ENCODE peak calls at places on chromosomes 1 and 21, in eight cellular contexts. G is nephron progenitor cell, Z is WTC11, H is Right ventricle myocardium superior, E is GF-D8, M is small intestine, N is pancreas, D is WERI-Rb-1. L is an unnamed sample.

GRCh38 chr1:151680812-151681211 is 35.8 kb downstream of the CELF3 start:
- DNase-seq in Z (no peak), D (no peak), H (no peak), N (no peak), M (no peak), E (no peak), G (no peak), L (no peak)

GRCh38 chr21:27201197-27201596 is 234.3 kb upstream of the ADAMTS5 start:
- DNase-seq in E (no peak), D (no peak), M (no peak), N (no peak), H (no peak), G (no peak), Z (no peak), L (no peak)

GRCh38 chr1:162206749-162207635 is 137.5 kb downstream of the NOS1AP start:
- DNase-seq in H (no peak), Z (no peak), M (peak; percentile 58), D (peak; percentile 50), E (no peak), N (peak; percentile 46), G (no peak), L (no peak)

GRCh38 chr1:197776348-197777082 is 1.2 kb upstream of the DENND1B start:
- DNase-seq in N (no peak), Z (no peak), E (peak; percentile 27), G (no peak), D (no peak), M (peak; percentile 40), H (no peak), L (no peak)

GRCh38 chr1:183365093-183365492 is 53.1 kb downstream of the NMNAT2 start:
- DNase-seq in Z (no peak), D (no peak), H (no peak), G (no peak), M (no peak), N (no peak), E (no peak), L (no peak)

GRCh38 chr1:38571726-38572125 is 287.8 kb downstream of the RRAGC start:
- DNase-seq in M (no peak), E (no peak), G (no peak), H (no peak), D (no peak), Z (no peak), N (no peak), L (no peak)

GRCh38 chr1:69421286-69421685 is 146.4 kb upstream of the LRRC7 start:
- DNase-seq in M (no peak), Z (no peak), N (no peak), D (no peak), G (no peak), E (no peak), H (no peak), L (no peak)

GRCh38 chr1:34899471-34899870 is 30.0 kb downstream of the DLGAP3 start:
- DNase-seq in M (no peak), Z (no peak), N (no peak), H (no peak), E (no peak), G (no peak), D (no peak), L (no peak)

GRCh38 chr1:22428672-22429071 is 23.0 kb upstream of the ZBTB40 start:
- DNase-seq in E (peak; percentile 11), D (no peak), Z (no peak), M (peak; percentile 78), H (no peak), G (no peak), N (no peak), L (no peak)

GRCh38 chr1:30888391-30888790 is 20.2 kb downstream of the SDC3 start:
- DNase-seq in G (peak; percentile 37), H (peak; percentile 83), E (no peak), D (no peak), N (no peak), Z (no peak), M (no peak), L (no peak)

GRCh38 chr1:152448496-152448895 is 34.4 kb upstream of the CRNN start:
- DNase-seq in E (no peak), H (no peak), G (no peak), M (no peak), Z (no peak), N (no peak), D (no peak), L (no peak)

GRCh38 chr1:226635456-226635941 is 86.9 kb downstream of the STUM start:
- DNase-seq in G (no peak), Z (no peak), N (no peak), D (no peak), M (no peak), E (no peak), H (peak; percentile 25), L (no peak)

GRCh38 chr21:45228171-45228641 is 59.5 kb downstream of the POFUT2 start:
- DNase-seq in Z (no peak), E (no peak), N (no peak), M (no peak), G (no peak), H (no peak), D (no peak), L (no peak)

GRCh38 chr1:193111641-193112090 is 6.5 kb upstream of the GLRX2 start:
- DNase-seq in E (peak; percentile 69), H (peak; percentile 74), M (peak; percentile 43), Z (peak; percentile 38), G (peak; percentile 22), D (no peak), N (no peak), L (no peak)

GRCh38 chr1:70034403-70034802 is 171.0 kb downstream of the LRRC40 start:
- DNase-seq in E (no peak), Z (peak; percentile 54), H (no peak), N (no peak), M (no peak), G (peak; percentile 24), D (peak; percentile 54), L (peak; percentile 63)

GRCh38 chr1:116472431-116472961 is 98.3 kb downstream of the CD58 start:
- DNase-seq in Z (no peak), N (no peak), H (no peak), M (peak; percentile 74), E (no peak), D (no peak), G (no peak), L (no peak)

GRCh38 chr1:241275226-241275625 is 81.8 kb downstream of the RGS7 start:
- DNase-seq in D (no peak), E (no peak), Z (no peak), H (no peak), M (no peak), G (no peak), N (no peak), L (no peak)

GRCh38 chr1:237867380-237867888 is 23.3 kb downstream of the ZP4 start:
- DNase-seq in Z (no peak), N (no peak), E (no peak), D (peak; percentile 24), H (no peak), M (no peak), G (no peak), L (no peak)

GRCh38 chr1:150615346-150616201 is 13.8 kb downstream of the ENSA start:
- DNase-seq in N (no peak), G (no peak), M (peak; percentile 38), Z (no peak), D (no peak), E (no peak), H (no peak), L (no peak)

GRCh38 chr1:63405987-63406386 is 38.6 kb downstream of the ALG6 start:
- DNase-seq in Z (no peak), N (no peak), D (no peak), E (no peak), H (no peak), G (no peak), M (no peak), L (no peak)

GRCh38 chr1:77636864-77637263 is 45.6 kb downstream of the ZZZ3 start:
- DNase-seq in Z (no peak), D (no peak), G (no peak), N (no peak), M (no peak), E (no peak), H (no peak), L (peak; percentile 5)

GRCh38 chr1:107941123-107941522 is 23.9 kb downstream of the VAV3 start:
- DNase-seq in H (no peak), N (no peak), E (peak; percentile 96), D (no peak), M (no peak), Z (no peak), G (no peak), L (no peak)

GRCh38 chr1:230515451-230516145 is 89.5 kb upstream of the PGBD5 start:
- DNase-seq in D (no peak), N (no peak), Z (peak; percentile 26), H (no peak), G (no peak), E (no peak), M (peak; percentile 30), L (no peak)

GRCh38 chr1:203359010-203359571 is 8.2 kb upstream of the FMOD start:
- DNase-seq in N (no peak), Z (no peak), E (no peak), G (no peak), D (no peak), H (no peak), M (no peak), L (no peak)

GRCh38 chr1:8629241-8630091 is 188.0 kb downstream of the RERE start:
- DNase-seq in E (no peak), H (no peak), Z (no peak), D (no peak), N (no peak), M (no peak), G (no peak), L (no peak)

GRCh38 chr1:6414443-6414844 is 5.3 kb downstream of the HES2 start:
- DNase-seq in M (peak; percentile 62), E (no peak), Z (peak; percentile 86), G (no peak), N (no peak), D (peak; percentile 67), H (no peak), L (peak; percentile 67)

GRCh38 chr1:18646776-18647410 is 16.2 kb downstream of the PAX7 start:
- DNase-seq in D (no peak), G (no peak), E (no peak), N (no peak), H (no peak), M (no peak), Z (peak; percentile 62), L (no peak)

GRCh38 chr1:205629751-205630150 is 2.1 kb downstream of the ELK4 start:
- DNase-seq in Z (no peak), E (no peak), N (peak; percentile 16), G (no peak), M (no peak), D (no peak), H (no peak), L (no peak)

GRCh38 chr1:174999926-175000696 is at the start of gene CACYBP:
- DNase-seq in M (peak; percentile 53), Z (no peak), N (peak; percentile 89), H (no peak), G (no peak), E (no peak), D (no peak), L (peak; percentile 9)

GRCh38 chr1:230268371-230269170 is 157.6 kb downstream of the PGBD5 start:
- DNase-seq in Z (no peak), H (peak; percentile 24), G (peak; percentile 36), N (no peak), E (peak; percentile 6), D (peak; percentile 69), M (peak; percentile 95), L (no peak)

GRCh38 chr1:203672354-203672753 is 45.7 kb downstream of the ATP2B4 start:
- DNase-seq in M (no peak), N (peak; percentile 87), Z (no peak), H (peak; percentile 79), G (peak; percentile 50), E (no peak), D (peak; percentile 30), L (no peak)